ENCODE peak calls at places on chromosomes 4 and X, in ten cellular contexts. One of them, this sample, is unnamed. For H3K9me3, the result is how much of the 10 kb centered on the place peaks cover.

GRCh38 chrX:125262836-125263235 is 56.8 kb upstream of the TEX13C start:
- DNase-seq in tibial artery: no peak
- DNase-seq in WERI-Rb-1: no peak
- DNase-seq in fibroblast of lung: no peak
- DNase-seq in upper lobe of right lung: no peak
- DNase-seq in lung: no peak
- DNase-seq in heart right ventricle: no peak
- DNase-seq in cardiac muscle cell: no peak
- DNase-seq in left ventricle myocardium inferior: no peak
- DNase-seq in pancreas: no peak
- DNase-seq in this sample: no peak

GRCh38 chr4:112190684-112191083 is 40.9 kb upstream of the AP1AR start:
- DNase-seq in tibial artery: no peak
- DNase-seq in WERI-Rb-1: no peak
- DNase-seq in fibroblast of lung: no peak
- DNase-seq in upper lobe of right lung: no peak
- DNase-seq in lung: no peak
- DNase-seq in heart right ventricle: no peak
- DNase-seq in cardiac muscle cell: no peak
- DNase-seq in left ventricle myocardium inferior: no peak
- DNase-seq in pancreas: no peak
- DNase-seq in this sample: no peak

GRCh38 chrX:51759055-51759454 is 15.8 kb downstream of the GSPT2 start:
- DNase-seq in tibial artery: no peak
- DNase-seq in WERI-Rb-1: no peak
- DNase-seq in fibroblast of lung: no peak
- DNase-seq in upper lobe of right lung: no peak
- DNase-seq in lung: no peak
- DNase-seq in heart right ventricle: no peak
- DNase-seq in cardiac muscle cell: no peak
- DNase-seq in left ventricle myocardium inferior: no peak
- DNase-seq in pancreas: no peak
- DNase-seq in this sample: no peak

GRCh38 chr4:1463927-1464540 is 57.8 kb upstream of the NKX1-1 start:
- DNase-seq in tibial artery: no peak
- DNase-seq in WERI-Rb-1: no peak
- DNase-seq in fibroblast of lung: no peak
- DNase-seq in upper lobe of right lung: peak
- DNase-seq in lung: no peak
- DNase-seq in heart right ventricle: no peak
- DNase-seq in cardiac muscle cell: no peak
- DNase-seq in left ventricle myocardium inferior: no peak
- DNase-seq in pancreas: no peak
- DNase-seq in this sample: no peak

GRCh38 chrX:10685923-10686595 is 65.7 kb upstream of the MID1 start:
- DNase-seq in tibial artery: no peak
- DNase-seq in WERI-Rb-1: no peak
- DNase-seq in fibroblast of lung: no peak
- DNase-seq in upper lobe of right lung: no peak
- DNase-seq in lung: no peak
- DNase-seq in heart right ventricle: no peak
- DNase-seq in cardiac muscle cell: no peak
- DNase-seq in left ventricle myocardium inferior: no peak
- DNase-seq in pancreas: no peak
- DNase-seq in this sample: no peak

GRCh38 chr4:1652088-1652487 is 32.0 kb downstream of the FAM53A start:
- DNase-seq in tibial artery: no peak
- DNase-seq in WERI-Rb-1: no peak
- DNase-seq in fibroblast of lung: no peak
- DNase-seq in upper lobe of right lung: no peak
- DNase-seq in lung: no peak
- DNase-seq in heart right ventricle: no peak
- DNase-seq in cardiac muscle cell: no peak
- DNase-seq in left ventricle myocardium inferior: no peak
- DNase-seq in pancreas: no peak
- DNase-seq in this sample: no peak

GRCh38 chr4:68466185-68466584 is 18.9 kb downstream of the TMPRSS11E start:
- DNase-seq in tibial artery: no peak
- DNase-seq in WERI-Rb-1: no peak
- DNase-seq in fibroblast of lung: peak
- DNase-seq in upper lobe of right lung: no peak
- DNase-seq in lung: no peak
- DNase-seq in heart right ventricle: no peak
- DNase-seq in cardiac muscle cell: no peak
- DNase-seq in left ventricle myocardium inferior: no peak
- DNase-seq in pancreas: no peak
- DNase-seq in this sample: no peak

GRCh38 chr4:13534344-13535063 is 9.8 kb downstream of the NKX3-2 start:
- DNase-seq in tibial artery: no peak
- DNase-seq in WERI-Rb-1: no peak
- DNase-seq in fibroblast of lung: no peak
- DNase-seq in upper lobe of right lung: no peak
- DNase-seq in lung: no peak
- DNase-seq in heart right ventricle: no peak
- DNase-seq in cardiac muscle cell: no peak
- DNase-seq in left ventricle myocardium inferior: no peak
- DNase-seq in pancreas: no peak
- DNase-seq in this sample: no peak

GRCh38 chrX:101550825-101551767 is 749 bp downstream of the ARMCX1 start:
- DNase-seq in tibial artery: peak
- DNase-seq in WERI-Rb-1: no peak
- DNase-seq in fibroblast of lung: peak
- DNase-seq in upper lobe of right lung: peak
- DNase-seq in lung: peak
- DNase-seq in heart right ventricle: peak
- DNase-seq in cardiac muscle cell: peak
- DNase-seq in left ventricle myocardium inferior: peak
- DNase-seq in pancreas: peak
- DNase-seq in this sample: no peak

GRCh38 chr4:145482209-145483021 is 762 bp downstream of the SMAD1 start:
- DNase-seq in tibial artery: peak
- DNase-seq in WERI-Rb-1: peak
- DNase-seq in fibroblast of lung: peak
- DNase-seq in upper lobe of right lung: peak
- DNase-seq in lung: peak
- DNase-seq in heart right ventricle: peak
- DNase-seq in cardiac muscle cell: peak
- DNase-seq in left ventricle myocardium inferior: peak
- DNase-seq in pancreas: peak
- DNase-seq in this sample: peak

GRCh38 chr4:173243321-173243720 is 74.7 kb downstream of the GALNT7 start:
- DNase-seq in tibial artery: no peak
- DNase-seq in WERI-Rb-1: no peak
- DNase-seq in fibroblast of lung: peak
- DNase-seq in upper lobe of right lung: no peak
- DNase-seq in lung: no peak
- DNase-seq in heart right ventricle: no peak
- DNase-seq in cardiac muscle cell: no peak
- DNase-seq in left ventricle myocardium inferior: no peak
- DNase-seq in pancreas: no peak
- DNase-seq in this sample: no peak

GRCh38 chr4:160009656-160010493 is 907.0 kb downstream of the RAPGEF2 start:
- DNase-seq in tibial artery: no peak
- DNase-seq in WERI-Rb-1: no peak
- DNase-seq in fibroblast of lung: no peak
- DNase-seq in upper lobe of right lung: no peak
- DNase-seq in lung: no peak
- DNase-seq in heart right ventricle: no peak
- DNase-seq in cardiac muscle cell: no peak
- DNase-seq in left ventricle myocardium inferior: no peak
- DNase-seq in pancreas: no peak
- DNase-seq in this sample: no peak

GRCh38 chr4:20960291-20960690 is 260.0 kb downstream of the PACRGL start:
- DNase-seq in tibial artery: no peak
- DNase-seq in WERI-Rb-1: no peak
- DNase-seq in fibroblast of lung: no peak
- DNase-seq in upper lobe of right lung: no peak
- DNase-seq in lung: no peak
- DNase-seq in heart right ventricle: no peak
- DNase-seq in cardiac muscle cell: no peak
- DNase-seq in left ventricle myocardium inferior: no peak
- DNase-seq in pancreas: no peak
- DNase-seq in this sample: no peak

GRCh38 chr4:163107754-163108153 is 58.9 kb downstream of the NAF1 start:
- DNase-seq in tibial artery: no peak
- DNase-seq in WERI-Rb-1: no peak
- DNase-seq in fibroblast of lung: peak
- DNase-seq in upper lobe of right lung: no peak
- DNase-seq in lung: no peak
- DNase-seq in heart right ventricle: no peak
- DNase-seq in cardiac muscle cell: no peak
- DNase-seq in left ventricle myocardium inferior: no peak
- DNase-seq in pancreas: no peak
- DNase-seq in this sample: no peak

GRCh38 chr4:168247603-168248002 is 70.9 kb downstream of the DDX60 start:
- DNase-seq in tibial artery: no peak
- DNase-seq in WERI-Rb-1: no peak
- DNase-seq in fibroblast of lung: no peak
- DNase-seq in upper lobe of right lung: no peak
- DNase-seq in lung: no peak
- DNase-seq in heart right ventricle: no peak
- DNase-seq in cardiac muscle cell: no peak
- DNase-seq in left ventricle myocardium inferior: no peak
- DNase-seq in pancreas: no peak
- DNase-seq in this sample: no peak

GRCh38 chrX:68183612-68184214 is 249.6 kb downstream of the OPHN1 start:
- DNase-seq in tibial artery: no peak
- DNase-seq in WERI-Rb-1: peak
- DNase-seq in fibroblast of lung: peak
- DNase-seq in upper lobe of right lung: no peak
- DNase-seq in lung: no peak
- DNase-seq in heart right ventricle: no peak
- DNase-seq in cardiac muscle cell: peak
- DNase-seq in left ventricle myocardium inferior: no peak
- DNase-seq in pancreas: no peak
- DNase-seq in this sample: no peak

DNA sequence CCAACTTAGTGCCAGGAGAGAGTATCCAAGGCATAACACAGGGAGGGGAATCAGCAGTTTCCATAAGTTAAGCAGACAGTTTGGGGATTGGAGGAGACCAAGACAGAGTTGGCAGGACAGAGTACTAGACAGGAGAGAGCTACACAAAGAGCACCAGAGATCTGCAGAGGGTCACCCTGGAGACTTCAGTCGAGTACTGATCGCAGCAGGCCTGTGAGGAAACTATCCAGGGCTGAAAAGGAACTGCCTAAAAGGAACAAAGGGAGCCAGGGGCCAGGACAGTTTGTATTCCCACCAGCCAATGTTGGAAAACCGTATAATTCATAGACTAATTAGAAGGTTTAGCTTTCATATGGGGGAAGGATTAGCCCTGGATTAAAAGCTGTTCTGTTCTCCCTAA is 80.6 kb upstream of the ENPP6 start:
- DNase-seq in tibial artery: no peak
- DNase-seq in WERI-Rb-1: no peak
- DNase-seq in fibroblast of lung: no peak
- DNase-seq in upper lobe of right lung: no peak
- DNase-seq in lung: no peak
- DNase-seq in heart right ventricle: no peak
- DNase-seq in cardiac muscle cell: no peak
- DNase-seq in left ventricle myocardium inferior: no peak
- DNase-seq in pancreas: no peak
- DNase-seq in this sample: no peak
- TF ChIP-seq CTCF in tibial artery: no peak
- TF ChIP-seq CTCF in WERI-Rb-1: no peak
- TF ChIP-seq CTCF in fibroblast of lung: no peak
- TF ChIP-seq CTCF in upper lobe of right lung: no peak
- TF ChIP-seq CTCF in lung: no peak
- TF ChIP-seq CTCF in heart right ventricle: no peak
- TF ChIP-seq CTCF in cardiac muscle cell: no peak
- TF ChIP-seq CTCF in left ventricle myocardium inferior: no peak
- TF ChIP-seq CTCF in pancreas: no peak
- TF ChIP-seq CTCF in this sample: no peak

GRCh38 chrX:149498767-149499166 is 6.3 kb downstream of the IDS start:
- DNase-seq in tibial artery: no peak
- DNase-seq in WERI-Rb-1: no peak
- DNase-seq in fibroblast of lung: no peak
- DNase-seq in upper lobe of right lung: no peak
- DNase-seq in lung: no peak
- DNase-seq in heart right ventricle: no peak
- DNase-seq in cardiac muscle cell: no peak
- DNase-seq in left ventricle myocardium inferior: no peak
- DNase-seq in pancreas: no peak
- DNase-seq in this sample: no peak
- H3K9me3 ChIP-seq in tibial artery: under half
- H3K9me3 ChIP-seq in WERI-Rb-1: under half
- H3K9me3 ChIP-seq in fibroblast of lung: under half
- H3K9me3 ChIP-seq in upper lobe of right lung: under half
- H3K9me3 ChIP-seq in lung: under half
- H3K9me3 ChIP-seq in heart right ventricle: under half
- H3K9me3 ChIP-seq in cardiac muscle cell: under half
- H3K9me3 ChIP-seq in left ventricle myocardium inferior: under half
- H3K9me3 ChIP-seq in pancreas: under half
- H3K9me3 ChIP-seq in this sample: under half

GRCh38 chr4:156906325-156906724 is 65.3 kb downstream of the PDGFC start:
- DNase-seq in tibial artery: no peak
- DNase-seq in WERI-Rb-1: no peak
- DNase-seq in fibroblast of lung: no peak
- DNase-seq in upper lobe of right lung: no peak
- DNase-seq in lung: no peak
- DNase-seq in heart right ventricle: no peak
- DNase-seq in cardiac muscle cell: no peak
- DNase-seq in left ventricle myocardium inferior: no peak
- DNase-seq in pancreas: no peak
- DNase-seq in this sample: no peak
- TF ChIP-seq CTCF in tibial artery: no peak
- TF ChIP-seq CTCF in WERI-Rb-1: no peak
- TF ChIP-seq CTCF in fibroblast of lung: no peak
- TF ChIP-seq CTCF in upper lobe of right lung: no peak
- TF ChIP-seq CTCF in lung: no peak
- TF ChIP-seq CTCF in heart right ventricle: no peak
- TF ChIP-seq CTCF in cardiac muscle cell: no peak
- TF ChIP-seq CTCF in left ventricle myocardium inferior: no peak
- TF ChIP-seq CTCF in pancreas: no peak
- TF ChIP-seq CTCF in this sample: no peak

GRCh38 chrX:40050532-40050931 is 47.2 kb downstream of the BCOR start:
- DNase-seq in tibial artery: no peak
- DNase-seq in WERI-Rb-1: no peak
- DNase-seq in fibroblast of lung: no peak
- DNase-seq in upper lobe of right lung: no peak
- DNase-seq in lung: no peak
- DNase-seq in heart right ventricle: no peak
- DNase-seq in cardiac muscle cell: no peak
- DNase-seq in left ventricle myocardium inferior: no peak
- DNase-seq in pancreas: no peak
- DNase-seq in this sample: no peak

GRCh38 chrX:40049084-40049641 is 48.6 kb downstream of the BCOR start:
- DNase-seq in tibial artery: no peak
- DNase-seq in WERI-Rb-1: no peak
- DNase-seq in fibroblast of lung: no peak
- DNase-seq in upper lobe of right lung: no peak
- DNase-seq in lung: no peak
- DNase-seq in heart right ventricle: no peak
- DNase-seq in cardiac muscle cell: no peak
- DNase-seq in left ventricle myocardium inferior: no peak
- DNase-seq in pancreas: no peak
- DNase-seq in this sample: no peak

GRCh38 chrX:40041915-40042314 is 55.8 kb downstream of the BCOR start:
- DNase-seq in tibial artery: no peak
- DNase-seq in WERI-Rb-1: no peak
- DNase-seq in fibroblast of lung: no peak
- DNase-seq in upper lobe of right lung: no peak
- DNase-seq in lung: no peak
- DNase-seq in heart right ventricle: no peak
- DNase-seq in cardiac muscle cell: no peak
- DNase-seq in left ventricle myocardium inferior: no peak
- DNase-seq in pancreas: no peak
- DNase-seq in this sample: no peak

GRCh38 chrX:40047485-40047884 is 50.3 kb downstream of the BCOR start:
- DNase-seq in tibial artery: no peak
- DNase-seq in WERI-Rb-1: no peak
- DNase-seq in fibroblast of lung: no peak
- DNase-seq in upper lobe of right lung: no peak
- DNase-seq in lung: no peak
- DNase-seq in heart right ventricle: no peak
- DNase-seq in cardiac muscle cell: no peak
- DNase-seq in left ventricle myocardium inferior: no peak
- DNase-seq in pancreas: no peak
- DNase-seq in this sample: no peak
- H3K9me3 ChIP-seq in tibial artery: under half
- H3K9me3 ChIP-seq in WERI-Rb-1: under half
- H3K9me3 ChIP-seq in fibroblast of lung: under half
- H3K9me3 ChIP-seq in upper lobe of right lung: under half
- H3K9me3 ChIP-seq in lung: under half
- H3K9me3 ChIP-seq in heart right ventricle: under half
- H3K9me3 ChIP-seq in cardiac muscle cell: under half
- H3K9me3 ChIP-seq in left ventricle myocardium inferior: under half
- H3K9me3 ChIP-seq in pancreas: under half
- H3K9me3 ChIP-seq in this sample: under half

This sample was measured in breast epithelium.